ENCODE peak calls at places on chromosomes 3 and 15, in seven cellular contexts. F, X, V, O, U, Y and R are unnamed samples.

GRCh38 chr15:33425149-33425548 is 114.4 kb downstream of the RYR3 start:
- DNase-seq in Y (no peak), V (no peak), U (no peak), X (no peak), F (no peak), O (no peak), R (no peak)

GRCh38 chr3:31634485-31634884 is 101.8 kb downstream of the STT3B start:
- DNase-seq in Y (no peak), X (no peak), U (no peak), V (no peak), F (no peak), O (no peak), R (no peak)

GRCh38 chr15:93056836-93057235 is 32.2 kb downstream of the RGMA start:
- DNase-seq in X (no peak), F (no peak), U (no peak), V (no peak), O (no peak), Y (no peak), R (no peak)

GRCh38 chr3:30970183-30970582 is 75.7 kb upstream of the GADL1 start:
- DNase-seq in Y (no peak), V (no peak), F (no peak), U (no peak), X (peak), O (peak), R (no peak)

GRCh38 chr15:62889734-62890505 is 152.6 kb upstream of the TPM1 start:
- DNase-seq in X (no peak), U (no peak), O (no peak), F (no peak), V (no peak), Y (no peak), R (no peak)

GRCh38 chr15:38745136-38745535 is 180.5 kb upstream of the RASGRP1 start:
- DNase-seq in X (no peak), O (no peak), F (no peak), V (no peak), U (no peak), Y (no peak), R (no peak)

GRCh38 chr3:168116279-168116678 is 20.6 kb upstream of the GOLIM4 start:
- DNase-seq in U (no peak), Y (no peak), F (peak), O (no peak), V (peak), X (no peak), R (no peak)

GRCh38 chr15:87827126-87827525 is 429.4 kb downstream of the NTRK3 start:
- DNase-seq in X (no peak), Y (no peak), V (no peak), F (no peak), O (peak), U (no peak), R (no peak)

GRCh38 chr3:141240290-141241247 is 8.9 kb downstream of the PXYLP1 start:
- DNase-seq in X (no peak), O (peak), V (no peak), U (no peak), Y (no peak), F (no peak), R (no peak)

GRCh38 chr15:32803631-32804030 is 85.8 kb downstream of the GREM1 start:
- DNase-seq in O (no peak), Y (no peak), V (no peak), X (no peak), F (no peak), U (no peak), R (no peak)

GRCh38 chr3:105402287-105402801 is 35.6 kb downstream of the ALCAM start:
- DNase-seq in X (no peak), O (no peak), F (no peak), U (no peak), Y (no peak), V (no peak), R (peak)

GRCh38 chr3:122555275-122556071 is 8.6 kb downstream of the PARP9 start:
- DNase-seq in F (no peak), X (no peak), O (no peak), U (no peak), Y (no peak), V (no peak), R (no peak)

GRCh38 chr3:16841354-16841753 is 43.4 kb upstream of the PLCL2 start:
- DNase-seq in Y (no peak), U (no peak), O (no peak), V (no peak), F (no peak), X (no peak), R (no peak)

GRCh38 chr3:56408761-56409196 is 59.5 kb downstream of the ERC2 start:
- DNase-seq in O (no peak), X (no peak), V (no peak), U (no peak), F (no peak), Y (no peak), R (no peak)

GRCh38 chr3:47273564-47273963 is 9.0 kb downstream of the KIF9 start:
- DNase-seq in U (no peak), Y (no peak), F (no peak), V (no peak), X (no peak), O (no peak), R (no peak)

GRCh38 chr3:53881691-53882593 is at the start of gene ACTR8:
- DNase-seq in O (peak), V (peak), U (peak), F (peak), X (peak), Y (peak), R (peak)

GRCh38 chr15:69780981-69781380 is 316.7 kb downstream of the TLE3 start:
- DNase-seq in U (no peak), F (no peak), Y (no peak), X (no peak), V (no peak), O (no peak), R (no peak)

GRCh38 chr15:96889734-96890480 is 559.4 kb downstream of the NR2F2 start:
- DNase-seq in V (no peak), X (no peak), O (no peak), U (no peak), Y (no peak), F (no peak), R (no peak)

GRCh38 chr15:35306361-35306981 is 221.4 kb upstream of the NANOGP8 start:
- DNase-seq in V (no peak), O (no peak), F (peak), X (no peak), Y (no peak), U (no peak), R (no peak)

GRCh38 chr15:35307676-35308075 is 222.6 kb upstream of the NANOGP8 start:
- DNase-seq in U (no peak), X (no peak), O (no peak), V (no peak), Y (no peak), F (no peak), R (no peak)

GRCh38 chr15:35307026-35307425 is 221.9 kb upstream of the NANOGP8 start:
- DNase-seq in O (no peak), Y (no peak), X (no peak), F (no peak), U (no peak), V (no peak), R (no peak)

GRCh38 chr15:35309886-35310285 is 224.8 kb upstream of the NANOGP8 start:
- DNase-seq in U (no peak), X (no peak), F (no peak), V (no peak), Y (no peak), O (no peak), R (no peak)

GRCh38 chr15:35308802-35309201 is 223.7 kb upstream of the NANOGP8 start:
- DNase-seq in U (no peak), O (no peak), F (peak), X (no peak), V (no peak), Y (no peak), R (no peak)
- TF ChIP-seq POLR2AphosphoS5 in U (no peak), O (peak), F (peak), X (no peak), V (no peak), Y (no peak), R (no peak)

DNA sequence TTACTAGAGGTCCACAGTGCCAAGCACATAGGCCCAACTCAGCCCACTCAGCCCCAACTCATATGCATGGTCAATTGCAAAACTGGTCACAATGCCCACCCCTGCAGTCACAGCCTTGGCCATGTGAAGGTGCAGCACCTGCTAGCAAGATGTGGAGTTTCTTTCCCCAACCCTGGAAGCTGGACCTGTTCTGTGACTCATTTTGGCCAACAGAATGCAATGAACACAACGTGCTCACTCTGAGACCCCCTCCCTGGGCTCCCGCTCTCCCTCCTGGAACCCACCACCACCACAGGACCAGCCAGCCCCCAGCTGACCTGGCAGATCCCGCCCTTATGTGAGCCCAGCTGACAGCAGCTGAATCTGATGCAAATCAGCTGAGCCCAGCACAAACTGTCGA is 34.4 kb downstream of the ALDH1L1 start:
- DNase-seq in O (peak), Y (no peak), V (no peak), X (no peak), F (no peak), U (peak), R (peak)
- TF ChIP-seq POLR2AphosphoS5 in O (no peak), Y (no peak), V (no peak), X (no peak), F (no peak), U (no peak), R (no peak)

DNA sequence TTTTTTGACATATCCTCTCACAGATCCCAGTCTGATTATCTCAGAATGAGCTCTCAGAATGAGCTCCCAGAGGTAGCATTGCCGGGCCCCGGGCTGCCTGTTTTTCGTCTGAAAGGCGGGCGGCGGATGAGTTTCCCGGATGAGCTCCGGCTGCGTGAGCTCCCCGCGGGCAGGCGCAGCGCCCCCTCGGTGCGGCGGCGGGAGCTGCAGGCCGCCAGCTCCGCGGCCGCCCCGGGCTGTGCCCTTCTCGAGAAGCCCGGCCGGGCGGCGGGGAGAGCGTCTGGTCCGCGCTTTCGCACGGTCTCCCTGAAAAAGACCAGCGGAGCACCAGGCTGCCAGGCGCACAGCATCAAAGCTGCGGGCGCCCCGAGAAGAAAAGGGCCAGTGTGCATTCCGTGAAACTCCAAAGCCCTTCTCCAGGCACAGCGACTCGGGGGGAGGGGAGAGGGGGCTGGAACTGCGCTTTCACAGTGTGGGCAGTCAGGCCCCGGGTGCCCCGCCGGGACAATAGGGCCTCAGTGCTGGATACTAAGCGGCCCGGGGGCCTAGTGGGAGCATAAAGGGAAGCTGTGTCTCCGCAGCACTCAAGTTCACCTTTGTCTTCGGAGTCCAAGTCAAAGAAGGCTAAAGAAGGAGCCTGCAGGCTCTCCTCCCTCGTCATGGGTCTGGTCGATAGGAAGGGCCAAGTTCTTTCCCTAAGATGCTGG is 12.1 kb upstream of the SHC4 start:
- DNase-seq in X (peak), Y (peak), O (peak), V (peak), U (peak), F (peak), R (peak)
- TF ChIP-seq POLR2AphosphoS5 in X (no peak), Y (no peak), O (peak), V (no peak), U (no peak), F (no peak), R (peak)

DNA sequence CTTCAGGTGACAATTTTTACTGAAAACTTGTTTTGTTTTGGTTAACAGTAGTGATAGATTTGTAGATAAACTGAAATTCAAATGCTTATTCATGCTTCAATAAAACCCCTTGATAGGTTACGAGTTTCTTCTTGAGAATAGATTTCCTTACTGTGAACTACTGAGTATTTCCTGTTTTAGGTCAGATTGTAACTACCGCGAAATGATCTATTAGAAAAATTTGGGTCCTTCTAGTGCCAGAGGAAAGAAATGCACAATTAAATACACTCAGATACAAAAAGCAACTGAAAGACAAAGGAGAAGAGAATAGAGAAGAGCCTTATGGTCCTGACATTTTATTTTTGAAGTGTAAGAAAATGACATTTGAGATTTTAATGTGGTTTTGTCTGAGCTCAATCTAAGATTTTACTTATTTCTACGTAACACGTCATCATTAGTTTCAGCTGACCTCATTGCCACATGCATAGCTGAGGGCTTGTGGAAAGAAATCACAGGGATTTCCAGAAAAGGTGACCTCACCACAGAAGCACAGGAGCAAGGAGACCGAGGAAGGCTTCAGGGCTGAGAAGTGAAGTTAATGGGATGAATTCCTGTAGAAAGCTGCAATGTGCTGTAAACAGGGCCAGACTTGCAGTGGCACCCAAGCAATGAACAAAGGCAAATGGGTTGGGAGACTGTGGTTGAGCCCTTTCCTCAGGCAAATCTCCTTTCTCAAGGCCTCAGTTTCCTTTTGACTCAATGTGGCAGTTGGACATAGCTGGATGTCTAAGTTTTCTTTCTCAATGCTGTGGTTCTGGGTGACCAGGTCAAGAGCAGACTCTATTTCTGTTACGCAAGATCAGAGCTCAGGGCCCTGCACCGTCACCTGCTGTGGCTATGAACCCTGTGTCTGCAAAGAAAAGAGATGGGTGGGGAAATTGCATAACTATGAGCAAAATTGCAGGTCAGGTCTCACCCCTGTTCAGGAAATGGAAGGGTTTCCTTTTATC is 252.0 kb upstream of the TBL1XR1 start:
- DNase-seq in F (no peak), Y (no peak), V (no peak), O (no peak), U (no peak), X (peak), R (peak)
- TF ChIP-seq POLR2AphosphoS5 in F (no peak), Y (no peak), V (no peak), O (no peak), U (peak), X (no peak), R (no peak)

GRCh38 chr15:46315540-46315939 is 680.7 kb downstream of the SQOR start:
- DNase-seq in U (no peak), O (no peak), F (no peak), X (no peak), V (no peak), Y (no peak), R (no peak)
- TF ChIP-seq POLR2AphosphoS5 in U (no peak), O (no peak), F (no peak), X (no peak), V (no peak), Y (no peak), R (no peak)

DNA sequence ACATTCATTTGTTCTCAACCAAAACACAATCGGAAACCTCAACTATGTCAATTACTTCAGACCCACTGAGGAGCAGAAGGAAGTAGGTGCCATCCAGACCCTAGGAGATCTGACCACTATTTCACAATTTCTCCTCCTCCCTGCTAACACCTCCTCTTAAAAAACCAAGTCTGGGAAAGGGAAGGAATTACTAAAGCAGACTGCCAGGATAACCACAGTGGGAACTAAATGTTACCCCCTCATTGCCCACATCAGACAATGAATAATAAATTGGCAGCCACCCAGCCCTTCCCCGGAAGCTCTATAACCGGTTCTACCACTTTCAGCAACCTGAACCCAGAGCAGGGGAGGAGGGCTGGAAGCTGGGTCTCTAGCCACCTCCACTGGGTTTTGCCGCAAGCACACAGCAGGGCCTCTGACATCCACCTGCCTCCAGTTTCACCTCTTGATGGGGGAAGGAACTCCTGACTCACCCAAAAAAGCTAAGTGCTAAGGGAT is 17.6 kb downstream of the C15orf62 start:
- DNase-seq in F (peak), U (peak), O (no peak), Y (no peak), X (no peak), V (peak), R (no peak)
- TF ChIP-seq POLR2AphosphoS5 in F (peak), U (peak), O (no peak), Y (no peak), X (no peak), V (no peak), R (no peak)

GRCh38 chr3:150286390-150287147 is 121.5 kb upstream of the TSC22D2 start:
- DNase-seq in O (no peak), U (no peak), F (no peak), X (peak), V (no peak), Y (peak), R (no peak)
- TF ChIP-seq POLR2AphosphoS5 in O (no peak), U (no peak), F (no peak), X (no peak), V (no peak), Y (no peak), R (no peak)

DNA sequence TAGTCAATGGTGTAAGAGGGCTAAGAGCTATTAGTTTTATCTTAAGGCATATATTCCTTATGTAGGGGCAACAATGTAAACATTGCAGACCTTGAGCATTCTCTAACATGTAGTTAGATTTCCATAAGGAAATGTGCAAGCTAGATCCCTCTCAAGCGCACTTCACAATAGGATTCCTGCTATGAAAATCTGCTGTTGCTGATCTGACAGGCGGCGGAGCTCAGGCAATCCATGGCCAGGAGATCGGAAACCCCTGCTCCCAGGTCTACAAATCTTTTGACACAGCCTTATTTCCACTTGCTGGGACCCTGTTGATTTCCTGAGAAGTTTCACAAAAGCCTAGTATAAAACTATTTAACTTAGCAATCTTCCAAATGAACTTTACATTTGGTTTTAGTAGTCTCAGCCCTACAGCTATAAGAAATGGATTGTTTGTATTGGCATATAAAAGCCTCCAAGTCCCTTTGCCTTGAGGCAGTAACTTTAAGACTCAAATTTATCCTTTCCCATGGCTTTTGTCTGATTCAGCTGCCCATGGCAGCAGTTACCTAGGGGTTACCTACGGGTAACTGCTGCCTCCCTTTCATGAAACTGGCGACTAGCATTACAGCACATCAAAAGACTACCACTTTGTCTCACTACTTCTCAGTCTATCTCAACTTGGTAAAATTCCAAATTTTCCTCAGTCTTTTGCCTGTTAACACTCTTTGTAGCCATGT is 22.7 kb downstream of the TRA2B start:
- DNase-seq in V (no peak), X (no peak), O (no peak), U (no peak), Y (no peak), F (no peak), R (no peak)
- TF ChIP-seq POLR2AphosphoS5 in V (no peak), X (no peak), O (no peak), U (no peak), Y (peak), F (no peak), R (no peak)

GRCh38 chr3:62951037-62951613 is 75.9 kb upstream of the CADPS start:
- DNase-seq in X (no peak), Y (no peak), O (no peak), F (no peak), V (no peak), U (no peak), R (no peak)

GRCh38 chr3:62955126-62955525 is 79.9 kb upstream of the CADPS start:
- DNase-seq in Y (no peak), F (no peak), U (no peak), O (no peak), X (no peak), V (no peak), R (no peak)

GRCh38 chr3:62954579-62954978 is 79.4 kb upstream of the CADPS start:
- DNase-seq in O (no peak), U (no peak), X (no peak), Y (no peak), V (no peak), F (no peak), R (no peak)

GRCh38 chr3:62961874-62962556 is 86.8 kb upstream of the CADPS start:
- DNase-seq in Y (no peak), X (no peak), O (no peak), U (no peak), F (no peak), V (no peak), R (no peak)

GRCh38 chr3:62956411-62956810 is 81.2 kb upstream of the CADPS start:
- DNase-seq in Y (no peak), X (no peak), V (no peak), U (no peak), O (no peak), F (no peak), R (no peak)
- TF ChIP-seq POLR2AphosphoS5 in Y (no peak), X (no peak), V (no peak), U (no peak), O (no peak), F (no peak), R (no peak)